ENCODE peak calls at places on chromosomes 7 and 10, in ten cellular contexts. P is AG09309, V is K562, S is GM10248, H is PC-3, K is endothelial cell, J is transverse colon, U is hepatocyte, Y is spleen, O is HCT116. E is an unnamed sample.

GRCh38 chr10:22003964-22004281 is 393 bp upstream of the DNAJC1 start:
- DNase-seq in H (no peak), J (no peak), Y (no peak), V (no peak), U (no peak), P (no peak), K (no peak), S (no peak), O (no peak), E (no peak)

GRCh38 chr10:112938808-112939482 is 11.1 kb upstream of the TCF7L2 start:
- DNase-seq in K (no peak), O (no peak), S (no peak), Y (no peak), P (no peak), V (no peak), H (no peak), J (no peak), U (peak; percentile 31), E (no peak)

GRCh38 chr7:84548366-84549085 is 353.9 kb upstream of the SEMA3A start:
- DNase-seq in K (no peak), V (no peak), P (peak; percentile 31), O (no peak), S (no peak), U (no peak), Y (no peak), H (no peak), J (no peak), E (no peak)

GRCh38 chr7:101527844-101528667 is 101.0 kb downstream of the MYL10 start:
- DNase-seq in H (peak; percentile 47), P (no peak), Y (no peak), K (no peak), U (no peak), V (no peak), O (no peak), S (no peak), J (no peak), E (no peak)

GRCh38 chr7:139798221-139798620 is 20.4 kb upstream of the HIPK2 start:
- DNase-seq in J (peak; percentile 62), Y (no peak), U (no peak), V (no peak), H (no peak), P (no peak), S (peak; percentile 54), O (no peak), K (no peak), E (no peak)

GRCh38 chr10:2380218-2380617 is 642.9 kb upstream of the ADARB2 start:
- DNase-seq in Y (no peak), H (no peak), P (no peak), O (no peak), S (no peak), K (no peak), V (no peak), U (no peak), J (no peak), E (no peak)

GRCh38 chr10:112557197-112557596 is 110.2 kb downstream of the VTI1A start:
- DNase-seq in K (no peak), Y (no peak), J (no peak), V (no peak), S (no peak), H (no peak), O (no peak), U (no peak), P (no peak), E (no peak)

GRCh38 chr7:128796325-128796724 is 4.6 kb downstream of the CCDC136 start:
- DNase-seq in P (peak; percentile 8), O (no peak), H (no peak), J (no peak), U (no peak), Y (no peak), V (no peak), S (no peak), K (no peak), E (no peak)

GRCh38 chr7:95471076-95471475 is 14.7 kb upstream of the ASB4 start:
- DNase-seq in O (no peak), P (no peak), S (no peak), V (no peak), Y (no peak), H (no peak), U (no peak), J (no peak), K (peak; percentile 10), E (no peak)

GRCh38 chr10:130463104-130463875 is 327.1 kb downstream of the GLRX3 start:
- DNase-seq in Y (no peak), O (no peak), K (no peak), U (no peak), J (no peak), V (no peak), P (no peak), S (no peak), H (no peak), E (no peak)

GRCh38 chr7:51789494-51789893 is 472.9 kb upstream of the COBL start:
- DNase-seq in U (peak; percentile 25), S (no peak), O (no peak), J (no peak), P (no peak), K (no peak), H (no peak), Y (no peak), V (no peak), E (no peak)

GRCh38 chr10:85791846-85792532 is 574.6 kb downstream of the GRID1 start:
- DNase-seq in Y (no peak), O (no peak), U (peak; percentile 38), J (no peak), K (no peak), V (peak; percentile 11), H (peak; percentile 1), P (no peak), S (no peak), E (no peak)

GRCh38 chr7:21192662-21193061 is 235.2 kb upstream of the SP4 start:
- DNase-seq in S (no peak), P (no peak), O (no peak), U (no peak), J (no peak), H (peak; percentile 17), V (no peak), Y (no peak), K (no peak), E (no peak)

GRCh38 chr10:48400129-48400849 is 93.8 kb downstream of the MAPK8 start:
- DNase-seq in Y (no peak), K (no peak), P (peak; percentile 18), O (no peak), V (peak; percentile 58), S (no peak), U (no peak), J (no peak), H (peak; percentile 46), E (no peak)

GRCh38 chr10:33129181-33129928 is 171.3 kb upstream of the ITGB1 start:
- DNase-seq in U (no peak), K (no peak), P (peak; percentile 97), O (no peak), Y (no peak), S (no peak), J (no peak), V (no peak), H (peak; percentile 44), E (no peak)
- TF ChIP-seq CTCF in U (no peak), K (no peak), P (peak; percentile 35), O (no peak), Y (no peak), S (no peak), J (no peak), V (no peak), H (no peak), E (no peak)

GRCh38 chr10:7523656-7524055 is 112.8 kb upstream of the SFMBT2 start:
- DNase-seq in O (no peak), S (no peak), V (no peak), J (no peak), U (no peak), H (peak; percentile 5), Y (no peak), P (no peak), K (no peak), E (no peak)

GRCh38 chr10:7520496-7521485 is 110.0 kb upstream of the SFMBT2 start:
- DNase-seq in Y (no peak), H (no peak), P (no peak), J (no peak), U (no peak), O (no peak), V (no peak), K (no peak), S (peak; percentile 54), E (no peak)

GRCh38 chr10:7515549-7515948 is 104.7 kb upstream of the SFMBT2 start:
- DNase-seq in U (no peak), S (no peak), H (no peak), K (no peak), J (no peak), P (no peak), Y (no peak), V (no peak), O (no peak), E (no peak)

GRCh38 chr10:7518693-7519092 is 107.9 kb upstream of the SFMBT2 start:
- DNase-seq in H (no peak), P (no peak), K (no peak), V (no peak), S (no peak), U (no peak), O (no peak), J (no peak), Y (no peak), E (no peak)

GRCh38 chr10:7519351-7519750 is 108.5 kb upstream of the SFMBT2 start:
- DNase-seq in V (no peak), U (no peak), S (no peak), O (no peak), H (peak; percentile 35), J (no peak), K (no peak), P (no peak), Y (no peak), E (no peak)
- TF ChIP-seq CTCF in V (no peak), U (no peak), S (no peak), O (no peak), H (no peak), J (no peak), K (no peak), P (no peak), Y (no peak), E (no peak)

DNA sequence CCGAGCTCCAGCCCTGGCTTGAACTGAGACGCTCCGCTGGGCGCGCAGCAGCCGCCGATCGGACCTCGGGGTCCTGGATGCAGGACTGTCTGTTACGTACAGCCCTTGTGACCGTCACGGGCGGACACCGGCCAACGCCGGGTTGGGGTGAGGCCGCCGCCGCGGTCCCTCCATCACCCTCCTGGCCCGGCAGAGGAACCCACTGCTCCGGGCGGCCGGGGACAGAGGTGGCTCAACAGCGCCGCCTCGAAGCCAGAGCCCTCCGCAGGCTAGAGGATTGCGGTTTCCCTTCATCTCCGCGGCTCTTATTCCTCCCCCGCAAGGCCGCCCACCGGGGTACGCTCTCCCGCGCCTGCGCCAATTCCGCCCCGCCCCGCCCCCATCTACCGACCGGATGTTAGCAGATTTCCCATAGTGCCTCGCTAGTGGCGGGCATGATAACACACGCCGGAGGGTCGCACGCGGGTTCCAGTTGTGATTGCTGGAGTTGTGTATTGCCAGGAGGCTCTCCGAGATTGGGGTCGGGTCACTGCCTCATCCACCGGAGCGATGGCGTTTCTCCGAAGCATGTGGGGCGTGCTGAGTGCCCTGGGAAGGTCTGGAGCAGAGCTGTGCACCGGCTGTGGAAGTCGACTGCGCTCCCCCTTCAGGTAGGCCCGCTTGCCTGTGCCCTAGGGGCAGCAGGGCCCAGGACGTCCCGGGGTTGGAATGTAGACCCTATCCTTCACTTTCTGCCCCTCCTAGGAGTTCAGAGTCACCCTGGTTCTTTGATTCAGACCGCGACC is at the start of gene TFAM:
- DNase-seq in H (peak; percentile 95), P (peak; percentile 65), O (peak; percentile 81), V (peak; percentile 98), U (peak; percentile 93), Y (peak; percentile 99), K (peak; percentile 98), S (peak; percentile 94), J (peak; percentile 97), E (peak; percentile 99)
- TF ChIP-seq CTCF in H (peak; percentile 75), P (peak; percentile 76), O (peak; percentile 45), V (peak; percentile 83), U (peak; percentile 40), Y (peak; percentile 74), K (peak; percentile 50), S (peak; percentile 53), J (peak; percentile 53), E (peak; percentile 66)

GRCh38 chr10:70233109-70233938 is at the start of gene PPA1:
- DNase-seq in V (peak; percentile 99), H (peak; percentile 100), S (peak; percentile 100), O (peak; percentile 90), U (peak; percentile 99), J (peak; percentile 99), Y (peak; percentile 100), K (peak; percentile 99), P (peak; percentile 64), E (peak; percentile 99)
- TF ChIP-seq CTCF in V (peak; percentile 50), H (peak; percentile 71), S (no peak), O (no peak), U (peak; percentile 24), J (peak; percentile 25), Y (peak; percentile 6), K (no peak), P (peak; percentile 16), E (no peak)